ENCODE peak calls at places on chromosomes 2 and 18, in eight cellular contexts. S is fibroblast of villous mesenchyme; T is hippocampal formation; L is GM20000; G is SW 1271; U is psoas muscle; I is stimulated activated CD8-positive, alpha-beta memory T cell treated with anti-CD3 and anti-CD28 coated beads, Interleukin-12 subunit alpha, Interleukin-12 subunit beta, amount 100 ng/mL, for 1 hour; K is activated naive CD4-positive, alpha-beta T cell. O is an unnamed sample.

GRCh38 chr2:3237501-3237889 is 140.1 kb downstream of the EIPR1 start:
- DNase-seq in S (no peak), T (no peak), L (no peak), G (no peak), U (no peak), I (no peak), K (no peak), O (no peak)

GRCh38 chr18:38033282-38033681 is 467.7 kb upstream of the CELF4 start:
- DNase-seq in S (no peak), T (no peak), L (no peak), G (no peak), U (no peak), I (no peak), K (no peak), O (no peak)

GRCh38 chr2:175111200-175111657 is 56.8 kb downstream of the ATF2 start:
- DNase-seq in S (peak), T (peak), L (peak), G (peak), U (no peak), I (no peak), K (no peak), O (peak)

GRCh38 chr2:84840306-84840705 is 40.6 kb downstream of the TRABD2A start:
- DNase-seq in S (no peak), T (no peak), L (no peak), G (no peak), U (no peak), I (no peak), K (no peak), O (no peak)

GRCh38 chr18:37769846-37770245 is 204.2 kb upstream of the CELF4 start:
- DNase-seq in S (no peak), T (no peak), L (no peak), G (no peak), U (no peak), I (no peak), K (no peak), O (no peak)

GRCh38 chr18:13572148-13572547 is 154.2 kb downstream of the FAM210A start:
- DNase-seq in S (no peak), T (no peak), L (no peak), G (no peak), U (no peak), I (no peak), K (no peak), O (no peak)

GRCh38 chr2:120464448-120464931 is 118.6 kb downstream of the INHBB start:
- DNase-seq in S (no peak), T (no peak), L (no peak), G (no peak), U (no peak), I (no peak), K (no peak), O (no peak)

GRCh38 chr2:235162544-235163197 is 210.9 kb downstream of the SH3BP4 start:
- DNase-seq in S (peak), T (no peak), L (no peak), G (no peak), U (no peak), I (no peak), K (no peak), O (no peak)

GRCh38 chr2:54529935-54530334 is 73.8 kb downstream of the SPTBN1 start:
- DNase-seq in S (no peak), T (no peak), L (no peak), G (no peak), U (no peak), I (no peak), K (no peak), O (no peak)